ENCODE peak calls at places on chromosomes 7 and 10, in six cellular contexts. One of them, this sample, is unnamed.

GRCh38 chr10:30285970-30286369 is 63.1 kb downstream of the MTPAP start:
- DNase-seq in mesenchymal stem cell: no peak
- DNase-seq in IMR-90: no peak
- DNase-seq in mesendoderm: no peak
- DNase-seq in neuronal stem cell: no peak
- DNase-seq in H1: no peak
- DNase-seq in this sample: no peak

GRCh38 chr10:43336641-43337318 is 34.7 kb upstream of the FXYD4 start:
- DNase-seq in mesenchymal stem cell: no peak
- DNase-seq in IMR-90: no peak
- DNase-seq in mesendoderm: no peak
- DNase-seq in neuronal stem cell: no peak
- DNase-seq in H1: no peak
- DNase-seq in this sample: no peak

GRCh38 chr7:129376076-129376777 is 58.0 kb upstream of the STRIP2 start:
- DNase-seq in mesenchymal stem cell: peak; percentile 41
- DNase-seq in IMR-90: peak; percentile 43
- DNase-seq in mesendoderm: peak; percentile 38
- DNase-seq in neuronal stem cell: no peak
- DNase-seq in H1: no peak
- DNase-seq in this sample: no peak

GRCh38 chr7:30869794-30870491 is 41.7 kb upstream of the AQP1 start:
- DNase-seq in mesenchymal stem cell: no peak
- DNase-seq in IMR-90: peak; percentile 22
- DNase-seq in mesendoderm: no peak
- DNase-seq in neuronal stem cell: no peak
- DNase-seq in H1: no peak
- DNase-seq in this sample: no peak

GRCh38 chr10:28661035-28661434 is 16.3 kb upstream of the BAMBI start:
- DNase-seq in mesenchymal stem cell: peak; percentile 78
- DNase-seq in IMR-90: peak; percentile 85
- DNase-seq in mesendoderm: no peak
- DNase-seq in neuronal stem cell: no peak
- DNase-seq in H1: no peak
- DNase-seq in this sample: no peak

GRCh38 chr7:139648941-139649425 is 125.5 kb downstream of the CLEC2L start:
- DNase-seq in mesenchymal stem cell: no peak
- DNase-seq in IMR-90: no peak
- DNase-seq in mesendoderm: no peak
- DNase-seq in neuronal stem cell: no peak
- DNase-seq in H1: no peak
- DNase-seq in this sample: no peak

GRCh38 chr10:78774999-78775711 is 293.6 kb upstream of the ZMIZ1 start:
- DNase-seq in mesenchymal stem cell: peak; percentile 96
- DNase-seq in IMR-90: peak; percentile 83
- DNase-seq in mesendoderm: no peak
- DNase-seq in neuronal stem cell: no peak
- DNase-seq in H1: no peak
- DNase-seq in this sample: no peak

GRCh38 chr10:31315453-31315852 is 3.6 kb upstream of the ZEB1 start:
- DNase-seq in mesenchymal stem cell: peak; percentile 13
- DNase-seq in IMR-90: peak; percentile 82
- DNase-seq in mesendoderm: no peak
- DNase-seq in neuronal stem cell: no peak
- DNase-seq in H1: no peak
- DNase-seq in this sample: no peak

GRCh38 chr7:32427769-32428291 is 62.4 kb downstream of the LSM5 start:
- DNase-seq in mesenchymal stem cell: peak; percentile 81
- DNase-seq in IMR-90: peak; percentile 75
- DNase-seq in mesendoderm: peak; percentile 96
- DNase-seq in neuronal stem cell: peak; percentile 93
- DNase-seq in H1: peak; percentile 87
- DNase-seq in this sample: peak; percentile 93

GRCh38 chr10:52740913-52741675 is 31.5 kb downstream of the MBL2 start:
- DNase-seq in mesenchymal stem cell: peak; percentile 65
- DNase-seq in IMR-90: peak; percentile 17
- DNase-seq in mesendoderm: peak; percentile 82
- DNase-seq in neuronal stem cell: peak; percentile 55
- DNase-seq in H1: peak; percentile 31
- DNase-seq in this sample: peak; percentile 86

GRCh38 chr10:126592901-126593300 is 77.6 kb downstream of the C10orf90 start:
- DNase-seq in mesenchymal stem cell: no peak
- DNase-seq in IMR-90: no peak
- DNase-seq in mesendoderm: no peak
- DNase-seq in neuronal stem cell: no peak
- DNase-seq in H1: no peak
- DNase-seq in this sample: no peak

GRCh38 chr10:86848747-86849146 is 92.3 kb downstream of the BMPR1A start:
- DNase-seq in mesenchymal stem cell: no peak
- DNase-seq in IMR-90: no peak
- DNase-seq in mesendoderm: no peak
- DNase-seq in neuronal stem cell: no peak
- DNase-seq in H1: no peak
- DNase-seq in this sample: no peak

GRCh38 chr7:22499044-22499443 is 944 bp downstream of the STEAP1B start:
- DNase-seq in mesenchymal stem cell: no peak
- DNase-seq in IMR-90: peak; percentile 21
- DNase-seq in mesendoderm: no peak
- DNase-seq in neuronal stem cell: no peak
- DNase-seq in H1: no peak
- DNase-seq in this sample: no peak

GRCh38 chr10:121525276-121526039 is 72.8 kb downstream of the FGFR2 start:
- DNase-seq in mesenchymal stem cell: no peak
- DNase-seq in IMR-90: no peak
- DNase-seq in mesendoderm: no peak
- DNase-seq in neuronal stem cell: no peak
- DNase-seq in H1: no peak
- DNase-seq in this sample: no peak

GRCh38 chr10:110978204-110978603 is 58.8 kb downstream of the SHOC2 start:
- DNase-seq in mesenchymal stem cell: peak; percentile 42
- DNase-seq in IMR-90: peak; percentile 25
- DNase-seq in mesendoderm: peak; percentile 23
- DNase-seq in neuronal stem cell: no peak
- DNase-seq in H1: no peak
- DNase-seq in this sample: no peak

GRCh38 chr10:104617831-104618230 is 23.3 kb upstream of the SORCS3 start:
- DNase-seq in mesenchymal stem cell: no peak
- DNase-seq in IMR-90: no peak
- DNase-seq in mesendoderm: peak; percentile 56
- DNase-seq in neuronal stem cell: no peak
- DNase-seq in H1: no peak
- DNase-seq in this sample: no peak

GRCh38 chr10:104612577-104613205 is 28.4 kb upstream of the SORCS3 start:
- DNase-seq in mesenchymal stem cell: no peak
- DNase-seq in IMR-90: no peak
- DNase-seq in mesendoderm: peak; percentile 48
- DNase-seq in neuronal stem cell: no peak
- DNase-seq in H1: no peak
- DNase-seq in this sample: no peak

GRCh38 chr10:104614245-104614831 is 26.8 kb upstream of the SORCS3 start:
- DNase-seq in mesenchymal stem cell: no peak
- DNase-seq in IMR-90: peak; percentile 3
- DNase-seq in mesendoderm: peak; percentile 59
- DNase-seq in neuronal stem cell: no peak
- DNase-seq in H1: no peak
- DNase-seq in this sample: peak; percentile 55
- H2BK15ac ChIP-seq in mesenchymal stem cell: no peak overlapping the region
- H2BK15ac ChIP-seq in IMR-90: no peak overlapping the region
- H2BK15ac ChIP-seq in mesendoderm: no peak overlapping the region
- H2BK15ac ChIP-seq in neuronal stem cell: no peak overlapping the region
- H2BK15ac ChIP-seq in H1: no peak overlapping the region
- H2BK15ac ChIP-seq in this sample: no peak overlapping the region

DNA sequence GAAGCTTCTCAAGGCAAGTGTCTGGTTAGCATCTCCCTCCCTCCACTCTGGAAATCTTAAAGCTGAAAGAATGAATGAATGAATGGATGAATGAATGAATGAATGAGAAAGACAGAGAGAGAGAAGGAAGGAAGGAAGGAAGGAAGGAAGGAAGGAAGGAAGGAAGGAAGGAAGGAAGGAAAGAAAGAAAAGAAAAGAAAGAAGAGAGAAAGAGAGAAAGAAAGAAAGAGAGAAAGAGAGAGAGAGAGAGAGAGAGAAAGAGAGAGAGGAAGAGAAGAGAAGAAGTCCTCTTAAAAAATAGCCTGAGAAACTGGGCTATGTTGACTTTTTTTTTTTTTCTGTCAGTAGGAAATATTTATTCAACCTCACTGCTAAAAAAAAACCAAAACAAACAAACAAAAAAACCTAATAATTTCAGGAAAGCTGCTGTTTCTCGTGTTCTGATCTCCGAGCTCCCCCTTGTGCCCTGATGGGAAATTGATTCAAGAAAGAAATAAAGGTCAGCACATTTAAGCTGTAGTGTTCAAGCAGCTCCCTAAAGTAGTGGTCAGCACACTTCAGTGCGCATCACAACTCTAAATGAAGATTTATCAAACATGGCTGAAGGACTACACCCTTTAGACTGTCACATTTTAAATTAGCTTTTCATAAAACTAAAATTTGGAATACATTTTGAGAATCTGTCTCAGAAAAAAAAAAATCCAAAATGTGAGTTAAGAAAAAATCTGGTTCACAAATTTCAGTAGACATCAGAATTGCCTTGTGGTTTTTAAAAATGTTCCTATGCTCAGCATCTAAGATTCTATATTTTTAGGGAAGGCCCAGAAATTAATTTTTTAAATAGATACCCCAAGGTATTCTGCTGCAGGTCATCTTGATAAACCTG is 154.3 kb downstream of the ELAPOR2 start:
- DNase-seq in mesenchymal stem cell: peak; percentile 46
- DNase-seq in IMR-90: peak; percentile 10
- DNase-seq in mesendoderm: peak; percentile 42
- DNase-seq in neuronal stem cell: peak; percentile 18
- DNase-seq in H1: no peak
- DNase-seq in this sample: no peak
- H2BK15ac ChIP-seq in mesenchymal stem cell: no peak overlapping the region
- H2BK15ac ChIP-seq in IMR-90: no peak overlapping the region
- H2BK15ac ChIP-seq in mesendoderm: no peak overlapping the region
- H2BK15ac ChIP-seq in neuronal stem cell: no peak overlapping the region
- H2BK15ac ChIP-seq in H1: no peak overlapping the region
- H2BK15ac ChIP-seq in this sample: no peak overlapping the region

GRCh38 chr10:132195366-132196075 is 8.8 kb downstream of the DPYSL4 start:
- DNase-seq in mesenchymal stem cell: no peak
- DNase-seq in IMR-90: no peak
- DNase-seq in mesendoderm: no peak
- DNase-seq in neuronal stem cell: no peak
- DNase-seq in H1: no peak
- DNase-seq in this sample: no peak

GRCh38 chr10:132197271-132198067 is 10.7 kb downstream of the DPYSL4 start:
- DNase-seq in mesenchymal stem cell: no peak
- DNase-seq in IMR-90: no peak
- DNase-seq in mesendoderm: no peak
- DNase-seq in neuronal stem cell: no peak
- DNase-seq in H1: no peak
- DNase-seq in this sample: no peak

GRCh38 chr10:132198068-132198370 is 11.3 kb downstream of the DPYSL4 start:
- DNase-seq in mesenchymal stem cell: no peak
- DNase-seq in IMR-90: no peak
- DNase-seq in mesendoderm: no peak
- DNase-seq in neuronal stem cell: no peak
- DNase-seq in H1: no peak
- DNase-seq in this sample: no peak

GRCh38 chr10:132194726-132195125 is 8.0 kb downstream of the DPYSL4 start:
- DNase-seq in mesenchymal stem cell: no peak
- DNase-seq in IMR-90: no peak
- DNase-seq in mesendoderm: no peak
- DNase-seq in neuronal stem cell: no peak
- DNase-seq in H1: no peak
- DNase-seq in this sample: no peak

GRCh38 chr10:132196178-132197113 is 9.7 kb downstream of the DPYSL4 start:
- DNase-seq in mesenchymal stem cell: no peak
- DNase-seq in IMR-90: no peak
- DNase-seq in mesendoderm: no peak
- DNase-seq in neuronal stem cell: no peak
- DNase-seq in H1: no peak
- DNase-seq in this sample: no peak
- H2BK15ac ChIP-seq in mesenchymal stem cell: no peak overlapping the region
- H2BK15ac ChIP-seq in IMR-90: no peak overlapping the region
- H2BK15ac ChIP-seq in mesendoderm: no peak overlapping the region
- H2BK15ac ChIP-seq in neuronal stem cell: no peak overlapping the region
- H2BK15ac ChIP-seq in H1: no peak overlapping the region
- H2BK15ac ChIP-seq in this sample: no peak overlapping the region

DNA sequence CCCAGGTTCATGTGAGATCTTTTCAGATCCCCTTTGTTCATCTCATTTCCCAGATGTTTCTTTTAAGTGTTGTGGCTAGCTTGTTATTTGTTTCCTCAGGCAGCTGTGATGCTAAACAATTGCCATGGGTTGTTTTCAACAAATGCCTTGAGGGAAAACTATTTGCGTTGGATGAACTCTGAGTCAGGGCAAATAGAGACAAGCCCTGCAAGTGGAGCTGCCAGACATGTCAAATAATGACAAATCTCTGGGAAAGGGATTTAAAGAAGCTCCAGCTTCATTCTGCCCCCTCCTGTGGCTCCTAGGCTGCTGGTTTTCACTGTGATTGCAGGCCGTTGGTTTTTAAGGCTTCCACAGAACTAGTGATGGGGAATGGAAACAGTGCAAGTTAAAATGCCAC is 272.4 kb upstream of the SP8 start:
- DNase-seq in mesenchymal stem cell: no peak
- DNase-seq in IMR-90: no peak
- DNase-seq in mesendoderm: peak; percentile 6
- DNase-seq in neuronal stem cell: no peak
- DNase-seq in H1: no peak
- DNase-seq in this sample: no peak
- H2BK15ac ChIP-seq in mesenchymal stem cell: no peak overlapping the region
- H2BK15ac ChIP-seq in IMR-90: no peak overlapping the region
- H2BK15ac ChIP-seq in mesendoderm: no peak overlapping the region
- H2BK15ac ChIP-seq in neuronal stem cell: no peak overlapping the region
- H2BK15ac ChIP-seq in H1: no peak overlapping the region
- H2BK15ac ChIP-seq in this sample: no peak overlapping the region

GRCh38 chr10:71039551-71039950 is 151.2 kb upstream of the PCBD1 start:
- DNase-seq in mesenchymal stem cell: no peak
- DNase-seq in IMR-90: no peak
- DNase-seq in mesendoderm: no peak
- DNase-seq in neuronal stem cell: no peak
- DNase-seq in H1: no peak
- DNase-seq in this sample: no peak
- H2BK15ac ChIP-seq in mesenchymal stem cell: no peak overlapping the region
- H2BK15ac ChIP-seq in IMR-90: no peak overlapping the region
- H2BK15ac ChIP-seq in mesendoderm: no peak overlapping the region
- H2BK15ac ChIP-seq in neuronal stem cell: peak overlapping the region; percentile 5
- H2BK15ac ChIP-seq in H1: no peak overlapping the region
- H2BK15ac ChIP-seq in this sample: no peak overlapping the region

GRCh38 chr7:149248777-149249176 is 9.3 kb downstream of the ZNF212 start:
- DNase-seq in mesenchymal stem cell: no peak
- DNase-seq in IMR-90: no peak
- DNase-seq in mesendoderm: no peak
- DNase-seq in neuronal stem cell: no peak
- DNase-seq in H1: no peak
- DNase-seq in this sample: no peak
- H2BK15ac ChIP-seq in mesenchymal stem cell: no peak overlapping the region
- H2BK15ac ChIP-seq in IMR-90: no peak overlapping the region
- H2BK15ac ChIP-seq in mesendoderm: no peak overlapping the region
- H2BK15ac ChIP-seq in neuronal stem cell: no peak overlapping the region
- H2BK15ac ChIP-seq in H1: no peak overlapping the region
- H2BK15ac ChIP-seq in this sample: no peak overlapping the region

DNA sequence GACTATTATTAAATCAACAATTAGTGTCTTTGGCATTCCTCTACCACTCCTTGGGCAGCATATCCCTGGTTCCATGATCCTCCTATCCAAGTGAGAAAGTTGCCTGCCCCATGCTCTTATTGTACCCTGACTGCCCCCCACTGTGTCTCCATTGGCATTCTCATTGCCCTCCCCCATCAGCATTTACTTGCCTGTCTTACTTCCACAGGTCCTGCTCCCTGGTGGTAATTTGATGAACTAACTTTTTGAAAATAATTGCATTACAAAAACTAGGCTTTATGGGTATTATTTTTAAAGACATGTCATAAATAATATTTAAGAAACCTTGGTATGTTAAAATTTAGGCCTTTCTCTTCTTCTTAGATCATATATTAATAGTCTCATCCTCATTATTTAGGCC is 346.4 kb downstream of the PCLO start:
- DNase-seq in mesenchymal stem cell: no peak
- DNase-seq in IMR-90: no peak
- DNase-seq in mesendoderm: peak; percentile 57
- DNase-seq in neuronal stem cell: no peak
- DNase-seq in H1: no peak
- DNase-seq in this sample: no peak
- H2BK15ac ChIP-seq in mesenchymal stem cell: no peak overlapping the region
- H2BK15ac ChIP-seq in IMR-90: no peak overlapping the region
- H2BK15ac ChIP-seq in mesendoderm: no peak overlapping the region
- H2BK15ac ChIP-seq in neuronal stem cell: no peak overlapping the region
- H2BK15ac ChIP-seq in H1: no peak overlapping the region
- H2BK15ac ChIP-seq in this sample: no peak overlapping the region